ENCODE peak calls at places on chromosomes 4 and X, in nine cellular contexts. One of them, this sample, is unnamed.

GRCh38 chr4:107564326-107564725 is 155.7 kb downstream of the PAPSS1 start:
- DNase-seq in HL-60: no peak
- DNase-seq in CD8-positive, alpha-beta T cell: no peak
- DNase-seq in GM04504: peak; percentile 25
- DNase-seq in NCI-H82: peak; percentile 4
- DNase-seq in NCI-H1417 treated with DMSO at 0.1 percent for 48 hours: no peak
- DNase-seq in NCI-H446: no peak
- DNase-seq in LoVo: no peak
- DNase-seq in stimulated activated CD4-positive, alpha-beta T cell treated with anti-CD3 and anti-CD28 coated beads, TNF-alpha, amount 100 ng/mL, for 4 hours: no peak
- DNase-seq in this sample: no peak

GRCh38 chr4:80680934-80681333 is 345.4 kb downstream of the CFAP299 start:
- DNase-seq in NCI-H1417 treated with DMSO at 0.1 percent for 48 hours: no peak
- DNase-seq in GM04504: no peak
- DNase-seq in CD8-positive, alpha-beta T cell: no peak
- DNase-seq in stimulated activated CD4-positive, alpha-beta T cell treated with anti-CD3 and anti-CD28 coated beads, TNF-alpha, amount 100 ng/mL, for 4 hours: no peak
- DNase-seq in LoVo: no peak
- DNase-seq in NCI-H446: no peak
- DNase-seq in HL-60: no peak
- DNase-seq in NCI-H82: no peak
- DNase-seq in this sample: no peak

GRCh38 chr4:125338814-125339213 is 24.1 kb downstream of the FAT4 start:
- DNase-seq in NCI-H446: no peak
- DNase-seq in LoVo: no peak
- DNase-seq in NCI-H82: no peak
- DNase-seq in stimulated activated CD4-positive, alpha-beta T cell treated with anti-CD3 and anti-CD28 coated beads, TNF-alpha, amount 100 ng/mL, for 4 hours: no peak
- DNase-seq in CD8-positive, alpha-beta T cell: no peak
- DNase-seq in NCI-H1417 treated with DMSO at 0.1 percent for 48 hours: no peak
- DNase-seq in GM04504: no peak
- DNase-seq in HL-60: no peak
- DNase-seq in this sample: no peak

GRCh38 chr4:14184265-14184664 is 556.7 kb upstream of the BOD1L1 start:
- DNase-seq in NCI-H82: peak; percentile 92
- DNase-seq in NCI-H1417 treated with DMSO at 0.1 percent for 48 hours: no peak
- DNase-seq in CD8-positive, alpha-beta T cell: no peak
- DNase-seq in NCI-H446: peak; percentile 42
- DNase-seq in stimulated activated CD4-positive, alpha-beta T cell treated with anti-CD3 and anti-CD28 coated beads, TNF-alpha, amount 100 ng/mL, for 4 hours: no peak
- DNase-seq in HL-60: no peak
- DNase-seq in LoVo: no peak
- DNase-seq in GM04504: peak; percentile 68
- DNase-seq in this sample: peak; percentile 16

GRCh38 chrX:53558646-53559045 is 124.5 kb upstream of the HSD17B10 start:
- DNase-seq in GM04504: no peak
- DNase-seq in stimulated activated CD4-positive, alpha-beta T cell treated with anti-CD3 and anti-CD28 coated beads, TNF-alpha, amount 100 ng/mL, for 4 hours: no peak
- DNase-seq in NCI-H446: no peak
- DNase-seq in NCI-H82: no peak
- DNase-seq in CD8-positive, alpha-beta T cell: no peak
- DNase-seq in NCI-H1417 treated with DMSO at 0.1 percent for 48 hours: no peak
- DNase-seq in LoVo: no peak
- DNase-seq in HL-60: no peak
- DNase-seq in this sample: no peak

GRCh38 chr4:74770511-74770910 is 23.8 kb downstream of the BTC start:
- DNase-seq in stimulated activated CD4-positive, alpha-beta T cell treated with anti-CD3 and anti-CD28 coated beads, TNF-alpha, amount 100 ng/mL, for 4 hours: no peak
- DNase-seq in LoVo: peak; percentile 16
- DNase-seq in NCI-H1417 treated with DMSO at 0.1 percent for 48 hours: no peak
- DNase-seq in HL-60: no peak
- DNase-seq in NCI-H446: no peak
- DNase-seq in NCI-H82: no peak
- DNase-seq in GM04504: no peak
- DNase-seq in CD8-positive, alpha-beta T cell: no peak
- DNase-seq in this sample: no peak

GRCh38 chrX:150961631-150962030 is 21.5 kb upstream of the HMGB3 start:
- DNase-seq in NCI-H1417 treated with DMSO at 0.1 percent for 48 hours: no peak
- DNase-seq in LoVo: no peak
- DNase-seq in CD8-positive, alpha-beta T cell: no peak
- DNase-seq in NCI-H82: no peak
- DNase-seq in HL-60: no peak
- DNase-seq in stimulated activated CD4-positive, alpha-beta T cell treated with anti-CD3 and anti-CD28 coated beads, TNF-alpha, amount 100 ng/mL, for 4 hours: no peak
- DNase-seq in GM04504: no peak
- DNase-seq in NCI-H446: no peak
- DNase-seq in this sample: no peak

GRCh38 chr4:150089732-150090131 is 11.5 kb downstream of the DCLK2 start:
- DNase-seq in LoVo: no peak
- DNase-seq in NCI-H82: no peak
- DNase-seq in NCI-H446: no peak
- DNase-seq in NCI-H1417 treated with DMSO at 0.1 percent for 48 hours: no peak
- DNase-seq in CD8-positive, alpha-beta T cell: no peak
- DNase-seq in GM04504: no peak
- DNase-seq in HL-60: no peak
- DNase-seq in stimulated activated CD4-positive, alpha-beta T cell treated with anti-CD3 and anti-CD28 coated beads, TNF-alpha, amount 100 ng/mL, for 4 hours: no peak
- DNase-seq in this sample: no peak

GRCh38 chrX:73262991-73263390 is 48.3 kb upstream of the NAP1L2 start:
- DNase-seq in HL-60: no peak
- DNase-seq in stimulated activated CD4-positive, alpha-beta T cell treated with anti-CD3 and anti-CD28 coated beads, TNF-alpha, amount 100 ng/mL, for 4 hours: no peak
- DNase-seq in NCI-H1417 treated with DMSO at 0.1 percent for 48 hours: no peak
- DNase-seq in NCI-H446: no peak
- DNase-seq in CD8-positive, alpha-beta T cell: no peak
- DNase-seq in NCI-H82: peak; percentile 37
- DNase-seq in GM04504: no peak
- DNase-seq in LoVo: peak; percentile 0
- DNase-seq in this sample: no peak

GRCh38 chr4:21202959-21203358 is 502.7 kb downstream of the PACRGL start:
- DNase-seq in NCI-H82: no peak
- DNase-seq in HL-60: no peak
- DNase-seq in NCI-H446: no peak
- DNase-seq in CD8-positive, alpha-beta T cell: no peak
- DNase-seq in GM04504: no peak
- DNase-seq in stimulated activated CD4-positive, alpha-beta T cell treated with anti-CD3 and anti-CD28 coated beads, TNF-alpha, amount 100 ng/mL, for 4 hours: no peak
- DNase-seq in LoVo: no peak
- DNase-seq in NCI-H1417 treated with DMSO at 0.1 percent for 48 hours: no peak
- DNase-seq in this sample: no peak

GRCh38 chrX:69320116-69320515 is 154.9 kb upstream of the PJA1 start:
- DNase-seq in NCI-H446: no peak
- DNase-seq in NCI-H1417 treated with DMSO at 0.1 percent for 48 hours: no peak
- DNase-seq in GM04504: no peak
- DNase-seq in stimulated activated CD4-positive, alpha-beta T cell treated with anti-CD3 and anti-CD28 coated beads, TNF-alpha, amount 100 ng/mL, for 4 hours: no peak
- DNase-seq in HL-60: no peak
- DNase-seq in CD8-positive, alpha-beta T cell: no peak
- DNase-seq in NCI-H82: no peak
- DNase-seq in LoVo: no peak
- DNase-seq in this sample: no peak

GRCh38 chr4:76969941-76970529 is 20.5 kb downstream of the SEPTIN11 start:
- DNase-seq in NCI-H82: no peak
- DNase-seq in stimulated activated CD4-positive, alpha-beta T cell treated with anti-CD3 and anti-CD28 coated beads, TNF-alpha, amount 100 ng/mL, for 4 hours: no peak
- DNase-seq in LoVo: no peak
- DNase-seq in GM04504: no peak
- DNase-seq in NCI-H446: no peak
- DNase-seq in CD8-positive, alpha-beta T cell: no peak
- DNase-seq in HL-60: no peak
- DNase-seq in NCI-H1417 treated with DMSO at 0.1 percent for 48 hours: no peak
- DNase-seq in this sample: no peak

GRCh38 chrX:113400193-113400704 is 559.6 kb upstream of the AMOT start:
- DNase-seq in LoVo: no peak
- DNase-seq in NCI-H82: no peak
- DNase-seq in HL-60: no peak
- DNase-seq in NCI-H446: no peak
- DNase-seq in stimulated activated CD4-positive, alpha-beta T cell treated with anti-CD3 and anti-CD28 coated beads, TNF-alpha, amount 100 ng/mL, for 4 hours: no peak
- DNase-seq in CD8-positive, alpha-beta T cell: no peak
- DNase-seq in NCI-H1417 treated with DMSO at 0.1 percent for 48 hours: no peak
- DNase-seq in GM04504: no peak
- DNase-seq in this sample: no peak

GRCh38 chrX:13485167-13485566 is 84.2 kb upstream of the EGFL6 start:
- DNase-seq in NCI-H82: no peak
- DNase-seq in HL-60: no peak
- DNase-seq in stimulated activated CD4-positive, alpha-beta T cell treated with anti-CD3 and anti-CD28 coated beads, TNF-alpha, amount 100 ng/mL, for 4 hours: no peak
- DNase-seq in NCI-H1417 treated with DMSO at 0.1 percent for 48 hours: no peak
- DNase-seq in GM04504: no peak
- DNase-seq in NCI-H446: no peak
- DNase-seq in LoVo: peak; percentile 54
- DNase-seq in CD8-positive, alpha-beta T cell: no peak
- DNase-seq in this sample: no peak

GRCh38 chr4:184320630-184321029 is 103.0 kb upstream of the ENPP6 start:
- DNase-seq in NCI-H446: no peak
- DNase-seq in CD8-positive, alpha-beta T cell: no peak
- DNase-seq in NCI-H82: no peak
- DNase-seq in LoVo: no peak
- DNase-seq in HL-60: no peak
- DNase-seq in NCI-H1417 treated with DMSO at 0.1 percent for 48 hours: no peak
- DNase-seq in stimulated activated CD4-positive, alpha-beta T cell treated with anti-CD3 and anti-CD28 coated beads, TNF-alpha, amount 100 ng/mL, for 4 hours: no peak
- DNase-seq in GM04504: no peak
- DNase-seq in this sample: no peak

GRCh38 chr4:19095491-19096046 is 1074.0 kb upstream of the LCORL start:
- DNase-seq in GM04504: no peak
- DNase-seq in NCI-H446: no peak
- DNase-seq in LoVo: no peak
- DNase-seq in stimulated activated CD4-positive, alpha-beta T cell treated with anti-CD3 and anti-CD28 coated beads, TNF-alpha, amount 100 ng/mL, for 4 hours: no peak
- DNase-seq in HL-60: no peak
- DNase-seq in NCI-H82: no peak
- DNase-seq in CD8-positive, alpha-beta T cell: no peak
- DNase-seq in NCI-H1417 treated with DMSO at 0.1 percent for 48 hours: no peak
- DNase-seq in this sample: no peak

GRCh38 chr4:125492957-125493356 is 178.2 kb downstream of the FAT4 start:
- DNase-seq in NCI-H82: no peak
- DNase-seq in GM04504: no peak
- DNase-seq in NCI-H1417 treated with DMSO at 0.1 percent for 48 hours: no peak
- DNase-seq in stimulated activated CD4-positive, alpha-beta T cell treated with anti-CD3 and anti-CD28 coated beads, TNF-alpha, amount 100 ng/mL, for 4 hours: no peak
- DNase-seq in LoVo: no peak
- DNase-seq in HL-60: no peak
- DNase-seq in CD8-positive, alpha-beta T cell: no peak
- DNase-seq in NCI-H446: no peak
- DNase-seq in this sample: no peak

GRCh38 chrX:41035582-41035981 is 49.7 kb upstream of the USP9X start:
- DNase-seq in NCI-H82: no peak
- DNase-seq in CD8-positive, alpha-beta T cell: no peak
- DNase-seq in NCI-H1417 treated with DMSO at 0.1 percent for 48 hours: no peak
- DNase-seq in HL-60: no peak
- DNase-seq in LoVo: no peak
- DNase-seq in GM04504: no peak
- DNase-seq in NCI-H446: no peak
- DNase-seq in stimulated activated CD4-positive, alpha-beta T cell treated with anti-CD3 and anti-CD28 coated beads, TNF-alpha, amount 100 ng/mL, for 4 hours: no peak
- DNase-seq in this sample: no peak

GRCh38 chr4:7383251-7383650 is 51.5 kb downstream of the PSAPL1 start:
- DNase-seq in HL-60: no peak
- DNase-seq in LoVo: no peak
- DNase-seq in NCI-H82: peak; percentile 59
- DNase-seq in CD8-positive, alpha-beta T cell: no peak
- DNase-seq in NCI-H1417 treated with DMSO at 0.1 percent for 48 hours: no peak
- DNase-seq in GM04504: no peak
- DNase-seq in NCI-H446: no peak
- DNase-seq in stimulated activated CD4-positive, alpha-beta T cell treated with anti-CD3 and anti-CD28 coated beads, TNF-alpha, amount 100 ng/mL, for 4 hours: no peak
- DNase-seq in this sample: no peak

GRCh38 chr4:37561803-37562207 is 124.4 kb downstream of the RELL1 start:
- DNase-seq in GM04504: no peak
- DNase-seq in HL-60: no peak
- DNase-seq in NCI-H1417 treated with DMSO at 0.1 percent for 48 hours: no peak
- DNase-seq in CD8-positive, alpha-beta T cell: no peak
- DNase-seq in stimulated activated CD4-positive, alpha-beta T cell treated with anti-CD3 and anti-CD28 coated beads, TNF-alpha, amount 100 ng/mL, for 4 hours: no peak
- DNase-seq in NCI-H446: no peak
- DNase-seq in LoVo: no peak
- DNase-seq in NCI-H82: no peak
- DNase-seq in this sample: no peak

GRCh38 chrX:15151267-15152196 is 118.4 kb downstream of the ASB9 start:
- DNase-seq in stimulated activated CD4-positive, alpha-beta T cell treated with anti-CD3 and anti-CD28 coated beads, TNF-alpha, amount 100 ng/mL, for 4 hours: peak; percentile 7
- DNase-seq in NCI-H82: peak; percentile 2
- DNase-seq in LoVo: no peak
- DNase-seq in NCI-H446: no peak
- DNase-seq in NCI-H1417 treated with DMSO at 0.1 percent for 48 hours: no peak
- DNase-seq in HL-60: no peak
- DNase-seq in CD8-positive, alpha-beta T cell: no peak
- DNase-seq in GM04504: no peak
- DNase-seq in this sample: no peak

GRCh38 chr4:138090145-138090917 is 151.8 kb downstream of the SLC7A11 start:
- DNase-seq in GM04504: peak; percentile 63
- DNase-seq in CD8-positive, alpha-beta T cell: no peak
- DNase-seq in stimulated activated CD4-positive, alpha-beta T cell treated with anti-CD3 and anti-CD28 coated beads, TNF-alpha, amount 100 ng/mL, for 4 hours: no peak
- DNase-seq in LoVo: peak; percentile 67
- DNase-seq in NCI-H446: peak; percentile 48
- DNase-seq in HL-60: peak; percentile 58
- DNase-seq in NCI-H1417 treated with DMSO at 0.1 percent for 48 hours: peak; percentile 43
- DNase-seq in NCI-H82: peak; percentile 85
- DNase-seq in this sample: peak; percentile 65

GRCh38 chr4:18039113-18039512 is 17.6 kb upstream of the LCORL start:
- DNase-seq in CD8-positive, alpha-beta T cell: no peak
- DNase-seq in NCI-H82: no peak
- DNase-seq in NCI-H446: no peak
- DNase-seq in stimulated activated CD4-positive, alpha-beta T cell treated with anti-CD3 and anti-CD28 coated beads, TNF-alpha, amount 100 ng/mL, for 4 hours: no peak
- DNase-seq in GM04504: no peak
- DNase-seq in NCI-H1417 treated with DMSO at 0.1 percent for 48 hours: no peak
- DNase-seq in LoVo: no peak
- DNase-seq in HL-60: no peak
- DNase-seq in this sample: no peak

GRCh38 chrX:53319614-53320542 is 38.5 kb upstream of the IQSEC2 start:
- DNase-seq in NCI-H446: no peak
- DNase-seq in HL-60: no peak
- DNase-seq in NCI-H1417 treated with DMSO at 0.1 percent for 48 hours: no peak
- DNase-seq in GM04504: no peak
- DNase-seq in NCI-H82: peak; percentile 15
- DNase-seq in LoVo: no peak
- DNase-seq in CD8-positive, alpha-beta T cell: no peak
- DNase-seq in stimulated activated CD4-positive, alpha-beta T cell treated with anti-CD3 and anti-CD28 coated beads, TNF-alpha, amount 100 ng/mL, for 4 hours: no peak
- DNase-seq in this sample: peak; percentile 30

GRCh38 chrX:23616361-23616760 is 50.9 kb upstream of the PRDX4 start:
- DNase-seq in GM04504: peak; percentile 2
- DNase-seq in NCI-H446: peak; percentile 8
- DNase-seq in NCI-H82: peak; percentile 55
- DNase-seq in LoVo: peak; percentile 14
- DNase-seq in HL-60: no peak
- DNase-seq in CD8-positive, alpha-beta T cell: no peak
- DNase-seq in NCI-H1417 treated with DMSO at 0.1 percent for 48 hours: peak; percentile 6
- DNase-seq in stimulated activated CD4-positive, alpha-beta T cell treated with anti-CD3 and anti-CD28 coated beads, TNF-alpha, amount 100 ng/mL, for 4 hours: no peak
- DNase-seq in this sample: no peak